ENCODE peak calls at places on chromosomes 3 and 15, in four cellular contexts. F is left ventricle myocardium inferior, M is T-helper 9 cell, H is endothelial cell. S is an unnamed sample.

GRCh38 chr3:145094355-145094941 is 1066.5 kb downstream of the PLOD2 start:
- DNase-seq in M (no peak), H (no peak), F (no peak), S (no peak)

GRCh38 chr15:34318277-34319079 is 19.1 kb downstream of the SLC12A6 start:
- DNase-seq in F (peak; percentile 51), H (peak; percentile 21), M (no peak), S (peak; percentile 35)

GRCh38 chr15:80173022-80173759 is 20.4 kb downstream of the FAH start:
- DNase-seq in F (peak; percentile 51), M (peak; percentile 48), H (peak; percentile 77), S (peak; percentile 80)

GRCh38 chr3:94225176-94225742 is 162.4 kb downstream of the NSUN3 start:
- DNase-seq in M (no peak), H (no peak), F (no peak), S (no peak)

GRCh38 chr15:25706176-25706970 is 156.8 kb downstream of the ATP10A start:
- DNase-seq in H (no peak), F (no peak), M (no peak), S (no peak)

GRCh38 chr3:193800138-193801043 is 207.4 kb downstream of the OPA1 start:
- DNase-seq in H (no peak), F (no peak), M (no peak), S (no peak)

GRCh38 chr15:67024322-67024997 is 40.9 kb upstream of the SMAD3 start:
- DNase-seq in M (no peak), F (peak; percentile 71), H (no peak), S (no peak)

GRCh38 chr3:187591051-187591450 is 79.1 kb downstream of the SST start:
- DNase-seq in F (no peak), H (no peak), M (no peak), S (no peak)

GRCh38 chr15:40064231-40064894 is 25.4 kb upstream of the SRP14 start:
- DNase-seq in F (no peak), M (no peak), H (no peak), S (no peak)

GRCh38 chr3:133742351-133743091 is 3.7 kb upstream of the TF start:
- DNase-seq in F (no peak), M (no peak), H (no peak), S (no peak)

GRCh38 chr15:66132251-66132816 is 121.2 kb downstream of the MEGF11 start:
- DNase-seq in M (no peak), F (peak; percentile 39), H (no peak), S (no peak)

GRCh38 chr3:5757213-5757804 is 569.8 kb downstream of the EDEM1 start:
- DNase-seq in F (no peak), M (no peak), H (no peak), S (no peak)

GRCh38 chr3:123098411-123099330 is 31.8 kb downstream of the PDIA5 start:
- DNase-seq in M (no peak), F (no peak), H (no peak), S (no peak)

GRCh38 chr15:101277943-101278564 is 769 bp upstream of the SELENOS start:
- DNase-seq in F (no peak), H (no peak), M (no peak), S (no peak)

GRCh38 chr3:53715815-53716483 is 130.3 kb downstream of the CHDH start:
- DNase-seq in H (no peak), M (no peak), F (no peak), S (no peak)

GRCh38 chr3:56862352-56863062 is 60.8 kb upstream of the ARHGEF3 start:
- DNase-seq in F (no peak), H (no peak), M (no peak), S (no peak)